ENCODE peak calls at places on chromosomes 4 and X, in eight cellular contexts. H is tibial artery, Q is tibial nerve, D is kidney, A is cardiac muscle cell, O is A549, G is PC-3, Y is ascending aorta. W is an unnamed sample. For H3K4me1, the result is how much of the 10 kb centered on the place peaks cover.

GRCh38 chrX:87078231-87078630 is 439.4 kb upstream of the KLHL4 start:
- DNase-seq in H (no peak), Q (no peak), D (no peak), A (no peak), O (no peak), G (no peak), Y (no peak), W (no peak)

GRCh38 chr4:53866055-53866454 is 198.3 kb downstream of the CHIC2 start:
- DNase-seq in H (no peak), Q (no peak), D (no peak), A (no peak), O (no peak), G (no peak), Y (no peak), W (no peak)

GRCh38 chr4:122483481-122483880 is 27.0 kb upstream of the IL2 start:
- DNase-seq in H (no peak), Q (no peak), D (no peak), A (no peak), O (no peak), G (no peak), Y (no peak), W (no peak)

GRCh38 chrX:106397788-106398538 is 213.8 kb upstream of the RADX start:
- DNase-seq in H (no peak), Q (no peak), D (no peak), A (peak), O (no peak), G (peak), Y (no peak), W (no peak)

GRCh38 chrX:106917830-106918500 is 2.2 kb upstream of the CLDN2 start:
- DNase-seq in H (no peak), Q (no peak), D (no peak), A (no peak), O (peak), G (peak), Y (no peak), W (no peak)

GRCh38 chr4:76308548-76308947 is 2.0 kb downstream of the STBD1 start:
- DNase-seq in H (no peak), Q (no peak), D (peak), A (peak), O (no peak), G (no peak), Y (no peak), W (peak)

GRCh38 chrX:53073115-53073581 is 9.0 kb upstream of the TSPYL2 start:
- DNase-seq in H (no peak), Q (no peak), D (peak), A (no peak), O (peak), G (no peak), Y (no peak), W (no peak)

GRCh38 chr4:104938624-104939023 is 208.1 kb upstream of the TET2 start:
- DNase-seq in H (no peak), Q (no peak), D (no peak), A (no peak), O (no peak), G (no peak), Y (no peak), W (no peak)

GRCh38 chrX:103157511-103158316 is 57.2 kb upstream of the BEX4 start:
- DNase-seq in H (no peak), Q (peak), D (no peak), A (peak), O (peak), G (peak), Y (no peak), W (no peak)

GRCh38 chr4:142615324-142615665 is 230.8 kb downstream of the INPP4B start:
- DNase-seq in H (no peak), Q (no peak), D (no peak), A (no peak), O (peak), G (peak), Y (no peak), W (no peak)

GRCh38 chrX:23515028-23515427 is 152.3 kb upstream of the PRDX4 start:
- DNase-seq in H (no peak), Q (no peak), D (no peak), A (no peak), O (no peak), G (no peak), Y (no peak), W (no peak)

GRCh38 chr4:74661427-74662171 is 132.7 kb downstream of the BTC start:
- DNase-seq in H (no peak), Q (no peak), D (no peak), A (no peak), O (peak), G (peak), Y (no peak), W (no peak)

GRCh38 chr4:31995943-31996901 is 1276.1 kb downstream of the PCDH7 start:
- DNase-seq in H (no peak), Q (no peak), D (peak), A (peak), O (peak), G (no peak), Y (no peak), W (no peak)

GRCh38 chrX:96764864-96765263 is 80.2 kb downstream of the DIAPH2 start:
- DNase-seq in H (no peak), Q (no peak), D (no peak), A (no peak), O (no peak), G (no peak), Y (no peak), W (no peak)

GRCh38 chr4:164731827-164732474 is 22.0 kb upstream of the SMIM31 start:
- DNase-seq in H (no peak), Q (peak), D (no peak), A (peak), O (peak), G (peak), Y (no peak), W (no peak)

GRCh38 chr4:134773497-134774000 is 572.0 kb upstream of the PABPC4L start:
- DNase-seq in H (no peak), Q (no peak), D (peak), A (no peak), O (no peak), G (no peak), Y (no peak), W (no peak)

GRCh38 chr4:102735578-102735977 is 25.2 kb downstream of the MANBA start:
- DNase-seq in H (no peak), Q (no peak), D (no peak), A (no peak), O (no peak), G (peak), Y (no peak), W (no peak)

GRCh38 chr4:79048878-79049277 is 109.6 kb upstream of the PAQR3 start:
- DNase-seq in H (no peak), Q (no peak), D (no peak), A (no peak), O (no peak), G (no peak), Y (no peak), W (no peak)

GRCh38 chr4:28879178-28879577 is 1841.0 kb upstream of the PCDH7 start:
- DNase-seq in H (no peak), Q (no peak), D (no peak), A (no peak), O (no peak), G (peak), Y (no peak), W (no peak)

GRCh38 chr4:121273191-121273590 is 107.6 kb downstream of the QRFPR start:
- DNase-seq in H (no peak), Q (no peak), D (no peak), A (no peak), O (no peak), G (no peak), Y (no peak), W (no peak)

GRCh38 chr4:133003169-133003568 is 145.9 kb upstream of the PCDH10 start:
- DNase-seq in H (no peak), Q (no peak), D (no peak), A (no peak), O (no peak), G (no peak), Y (no peak), W (no peak)

GRCh38 chr4:155001229-155001628 is 207.2 kb upstream of the NPY2R start:
- DNase-seq in H (no peak), Q (no peak), D (no peak), A (no peak), O (no peak), G (no peak), Y (no peak), W (no peak)

GRCh38 chrX:16825306-16826035 is 39.2 kb downstream of the TXLNG start:
- DNase-seq in H (no peak), Q (no peak), D (no peak), A (no peak), O (peak), G (peak), Y (no peak), W (no peak)

GRCh38 chrX:101219840-101220191 is 230 bp downstream of the DRP2 start:
- DNase-seq in H (no peak), Q (no peak), D (no peak), A (peak), O (no peak), G (no peak), Y (no peak), W (no peak)

GRCh38 chr4:72975488-72975784 is 94.1 kb downstream of the COX18 start:
- DNase-seq in H (no peak), Q (no peak), D (no peak), A (no peak), O (no peak), G (peak), Y (no peak), W (no peak)

GRCh38 chrX:39112143-39112542 is 310.9 kb downstream of the MID1IP1 start:
- DNase-seq in H (no peak), Q (no peak), D (no peak), A (no peak), O (no peak), G (peak), Y (no peak), W (no peak)

GRCh38 chrX:137569470-137569891 is 3.6 kb downstream of the ZIC3 start:
- DNase-seq in H (no peak), Q (no peak), D (no peak), A (no peak), O (no peak), G (no peak), Y (no peak), W (no peak)

GRCh38 chrX:36957425-36958328 is 50.5 kb upstream of the FAM47C start:
- DNase-seq in H (no peak), Q (no peak), D (peak), A (peak), O (peak), G (no peak), Y (no peak), W (no peak)

GRCh38 chr4:98260579-98261290 is 449 bp upstream of the RAP1GDS1 start:
- DNase-seq in H (peak), Q (peak), D (peak), A (peak), O (peak), G (peak), Y (peak), W (peak)

GRCh38 chr4:168183717-168184571 is 91.6 kb downstream of the ANXA10 start:
- DNase-seq in H (no peak), Q (no peak), D (no peak), A (peak), O (peak), G (peak), Y (no peak), W (no peak)

GRCh38 chrX:97597954-97598353 is 714.2 kb downstream of the RPA4 start:
- DNase-seq in H (no peak), Q (no peak), D (no peak), A (no peak), O (no peak), G (no peak), Y (no peak), W (no peak)

GRCh38 chr4:1627417-1628313 is 56.4 kb downstream of the FAM53A start:
- DNase-seq in H (no peak), Q (no peak), D (no peak), A (no peak), O (no peak), G (no peak), Y (no peak), W (no peak)

GRCh38 chr4:41369680-41370079 is 113.0 kb downstream of the UCHL1 start:
- DNase-seq in H (peak), Q (no peak), D (peak), A (no peak), O (no peak), G (no peak), Y (peak), W (peak)

GRCh38 chr4:169283114-169283509 is 12.4 kb upstream of the SH3RF1 start:
- DNase-seq in H (no peak), Q (no peak), D (no peak), A (no peak), O (peak), G (peak), Y (no peak), W (no peak)

DNA sequence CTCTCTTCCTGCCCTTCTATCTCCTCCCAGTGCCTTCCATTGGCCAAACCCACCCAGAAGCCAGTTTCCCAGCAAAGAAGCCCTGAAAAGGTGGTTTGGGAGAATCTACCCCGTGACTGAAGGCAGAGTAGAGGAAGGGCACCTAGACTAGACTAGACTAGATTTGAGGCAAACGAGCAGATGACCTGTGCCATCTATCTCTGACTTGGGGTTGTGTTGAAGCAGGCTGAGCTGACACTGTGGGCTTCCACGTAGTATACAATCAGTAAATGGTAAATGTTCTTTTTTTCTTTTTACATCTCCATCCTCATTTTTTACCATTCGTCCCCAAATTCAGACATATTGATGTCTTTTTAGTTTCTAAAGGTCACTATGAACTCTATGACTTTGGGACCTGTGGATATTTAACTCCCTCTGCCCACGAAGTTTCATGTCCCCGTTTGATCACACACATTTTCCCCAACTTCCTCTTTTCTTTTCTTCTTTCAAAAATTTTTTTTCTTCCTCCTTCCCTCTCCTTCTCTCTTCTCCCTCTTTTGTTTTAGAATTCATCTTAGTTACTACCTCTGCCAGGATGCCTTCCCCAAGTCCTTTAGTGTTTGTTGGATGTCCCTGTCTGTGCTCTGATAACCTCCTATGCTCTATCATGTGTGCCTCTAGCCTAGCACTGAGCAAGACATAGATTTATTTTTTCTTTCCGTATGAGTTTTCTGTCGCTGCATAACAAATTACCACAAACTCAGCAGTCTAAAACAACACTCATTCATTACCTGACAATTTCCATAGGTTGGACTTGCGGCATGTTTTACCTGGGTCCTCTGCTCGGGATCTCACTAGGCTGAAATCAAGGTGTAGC is 6.2 kb upstream of the AFF1 start:
- DNase-seq in H (no peak), Q (no peak), D (no peak), A (no peak), O (no peak), G (no peak), Y (no peak), W (no peak)
- H3K4me1 ChIP-seq in H (under half), Q (under half), D (under half), A (under half), O (half or more), G (under half), Y (under half), W (under half)

GRCh38 chr4:115119804-115120352 is 6.5 kb upstream of the NDST4 start:
- DNase-seq in H (no peak), Q (no peak), D (no peak), A (no peak), O (no peak), G (no peak), Y (no peak), W (no peak)
- TF ChIP-seq CTCF in H (no peak), Q (no peak), D (no peak), A (no peak), O (peak), G (peak), Y (no peak), W (no peak)

GRCh38 chrX:148588649-148589310 is 88.4 kb downstream of the AFF2 start:
- DNase-seq in H (no peak), Q (no peak), D (no peak), A (no peak), O (no peak), G (no peak), Y (no peak), W (no peak)

GRCh38 chrX:148592595-148592994 is 92.2 kb downstream of the AFF2 start:
- DNase-seq in H (no peak), Q (no peak), D (no peak), A (no peak), O (no peak), G (no peak), Y (no peak), W (no peak)

GRCh38 chrX:148593987-148594386 is 93.6 kb downstream of the AFF2 start:
- DNase-seq in H (no peak), Q (no peak), D (no peak), A (no peak), O (no peak), G (no peak), Y (no peak), W (no peak)

GRCh38 chrX:148593146-148593545 is 92.7 kb downstream of the AFF2 start:
- DNase-seq in H (no peak), Q (no peak), D (no peak), A (no peak), O (no peak), G (no peak), Y (no peak), W (no peak)
- H3K4me1 ChIP-seq in H (under half), Q (under half), D (under half), A (under half), O (under half), G (under half), Y (under half), W (under half)

GRCh38 chr4:56662782-56663468 is 18.2 kb downstream of the HOPX start:
- DNase-seq in H (no peak), Q (no peak), D (no peak), A (peak), O (no peak), G (no peak), Y (no peak), W (no peak)

GRCh38 chr4:56671373-56671772 is 9.7 kb downstream of the HOPX start:
- DNase-seq in H (no peak), Q (no peak), D (no peak), A (no peak), O (no peak), G (no peak), Y (no peak), W (no peak)

GRCh38 chr4:56671860-56672259 is 9.2 kb downstream of the HOPX start:
- DNase-seq in H (no peak), Q (no peak), D (no peak), A (no peak), O (no peak), G (no peak), Y (no peak), W (no peak)

GRCh38 chr4:56666279-56666678 is 14.8 kb downstream of the HOPX start:
- DNase-seq in H (no peak), Q (no peak), D (no peak), A (no peak), O (no peak), G (no peak), Y (no peak), W (no peak)

GRCh38 chr4:56668267-56668666 is 12.8 kb downstream of the HOPX start:
- DNase-seq in H (no peak), Q (no peak), D (no peak), A (peak), O (peak), G (peak), Y (no peak), W (no peak)
- TF ChIP-seq CTCF in H (peak), Q (peak), D (no peak), A (peak), O (no peak), G (peak), Y (no peak), W (no peak)

DNA sequence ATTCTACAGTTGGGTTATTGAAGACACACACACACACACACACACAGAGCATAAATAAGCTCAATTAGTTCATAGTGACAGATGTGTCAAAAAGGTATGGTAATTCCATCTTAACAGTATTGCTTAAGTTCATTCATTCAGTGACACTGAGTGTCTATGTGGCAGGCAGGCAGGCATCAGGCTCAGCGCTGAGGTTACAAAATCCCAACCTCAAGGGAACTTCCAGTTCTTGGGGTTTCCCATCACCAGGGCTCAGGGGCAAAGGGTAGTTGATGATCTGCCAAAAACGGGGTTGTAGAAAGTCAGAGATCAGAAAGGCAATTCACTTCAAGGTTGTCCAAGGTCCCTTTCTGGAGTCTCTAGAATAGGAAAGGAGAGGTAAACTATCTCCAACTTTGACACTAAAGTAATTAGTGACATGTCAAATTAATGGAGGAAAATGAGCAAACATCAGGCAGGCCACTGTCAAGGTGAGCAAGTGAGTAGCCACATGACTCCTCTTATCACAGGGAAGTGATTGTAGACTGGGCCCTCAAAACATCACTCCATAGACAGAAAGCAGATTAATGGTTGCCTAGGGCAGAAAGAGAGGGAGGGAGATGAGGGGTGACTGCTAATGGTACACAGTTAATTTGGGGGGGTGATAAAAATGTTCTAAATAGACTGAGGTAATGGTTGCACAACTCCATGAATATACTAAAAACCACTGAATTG is 41.8 kb downstream of the GPC4 start:
- DNase-seq in H (no peak), Q (no peak), D (no peak), A (no peak), O (no peak), G (no peak), Y (no peak), W (no peak)
- H3K4me1 ChIP-seq in H (under half), Q (under half), D (under half), A (under half), O (under half), G (under half), Y (under half), W (under half)

GRCh38 chr4:156971623-156972369 is at the start of gene PDGFC:
- DNase-seq in H (peak), Q (peak), D (peak), A (peak), O (peak), G (peak), Y (peak), W (peak)

GRCh38 chr4:156971168-156971601 is 414 bp downstream of the PDGFC start:
- DNase-seq in H (peak), Q (peak), D (peak), A (peak), O (no peak), G (no peak), Y (no peak), W (no peak)

GRCh38 chr4:156972370-156972980 is 876 bp upstream of the PDGFC start:
- DNase-seq in H (no peak), Q (no peak), D (no peak), A (peak), O (no peak), G (no peak), Y (no peak), W (no peak)

GRCh38 chr4:156969136-156969535 is 2.5 kb downstream of the PDGFC start:
- DNase-seq in H (no peak), Q (no peak), D (no peak), A (no peak), O (no peak), G (no peak), Y (no peak), W (no peak)

DNA sequence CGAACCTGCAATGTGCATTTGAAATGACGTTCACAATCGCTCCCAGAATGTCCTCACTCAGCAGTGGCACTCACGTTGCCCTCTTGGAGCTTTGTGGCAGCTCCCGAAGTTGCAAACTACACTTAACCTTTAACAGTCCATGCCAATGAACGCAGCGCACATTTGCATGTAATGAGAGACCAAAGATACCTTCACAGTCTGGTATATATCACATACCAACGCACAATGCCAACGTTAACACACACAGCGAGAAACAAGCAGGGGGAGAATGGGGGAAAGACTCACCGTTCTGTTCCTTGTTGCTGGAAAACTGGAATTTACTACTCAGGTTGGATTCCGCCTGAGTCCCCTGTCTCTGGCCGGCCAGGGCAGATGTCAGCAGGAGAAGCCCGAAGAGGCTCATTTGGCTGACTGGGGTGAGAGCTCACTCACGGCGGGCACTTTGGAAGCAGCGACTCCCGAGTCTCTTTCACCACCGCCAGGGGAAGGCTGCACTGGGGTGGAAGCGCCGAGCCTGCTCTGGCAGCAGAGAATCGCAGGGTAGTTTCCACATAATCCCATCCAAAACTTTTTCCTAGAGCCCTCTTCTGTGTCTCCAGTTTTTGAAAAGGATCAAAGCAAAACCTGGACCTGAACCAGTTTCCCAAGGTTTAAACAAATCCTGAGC is 965 bp downstream of the PDGFC start:
- DNase-seq in H (peak), Q (peak), D (peak), A (peak), O (peak), G (peak), Y (peak), W (peak)
- TF ChIP-seq CTCF in H (peak), Q (peak), D (peak), A (peak), O (no peak), G (peak), Y (peak), W (peak)